ENCODE peak calls at places on chromosome 13, in ten cellular contexts. One of them, this sample, is unnamed.

GRCh38 chr13:67048084-67048792 is 181.9 kb downstream of the PCDH9 start:
- DNase-seq in GOT3: no peak
- DNase-seq in omental fat pad: no peak
- DNase-seq in endodermal cell: no peak
- DNase-seq in mucosa of gallbladder: no peak
- DNase-seq in caudate nucleus: no peak
- DNase-seq in CD8-positive, alpha-beta memory T cell: no peak
- DNase-seq in stimulated activated CD4-positive, alpha-beta T cell treated with anti-CD3 and anti-CD28 coated beads, Interleukin-1b, Interleukin-23, amount 100 ng/mL, for 1 hour: no peak
- DNase-seq in adrenal gland: no peak
- DNase-seq in GM10248: peak
- DNase-seq in this sample: peak

GRCh38 chr13:69690999-69691398 is 416.6 kb upstream of the ATXN8OS start:
- DNase-seq in CD8-positive, alpha-beta memory T cell: no peak
- DNase-seq in caudate nucleus: no peak
- DNase-seq in endodermal cell: no peak
- DNase-seq in adrenal gland: no peak
- DNase-seq in omental fat pad: no peak
- DNase-seq in stimulated activated CD4-positive, alpha-beta T cell treated with anti-CD3 and anti-CD28 coated beads, Interleukin-1b, Interleukin-23, amount 100 ng/mL, for 1 hour: no peak
- DNase-seq in mucosa of gallbladder: no peak
- DNase-seq in GM10248: no peak
- DNase-seq in GOT3: no peak
- DNase-seq in this sample: no peak

GRCh38 chr13:28059214-28059613 is 41.2 kb downstream of the FLT3 start:
- DNase-seq in caudate nucleus: no peak
- DNase-seq in adrenal gland: peak
- DNase-seq in endodermal cell: peak
- DNase-seq in GOT3: no peak
- DNase-seq in GM10248: peak
- DNase-seq in CD8-positive, alpha-beta memory T cell: peak
- DNase-seq in omental fat pad: no peak
- DNase-seq in stimulated activated CD4-positive, alpha-beta T cell treated with anti-CD3 and anti-CD28 coated beads, Interleukin-1b, Interleukin-23, amount 100 ng/mL, for 1 hour: peak
- DNase-seq in mucosa of gallbladder: peak
- DNase-seq in this sample: no peak

GRCh38 chr13:52128714-52129700 is at the start of gene NEK5:
- DNase-seq in stimulated activated CD4-positive, alpha-beta T cell treated with anti-CD3 and anti-CD28 coated beads, Interleukin-1b, Interleukin-23, amount 100 ng/mL, for 1 hour: no peak
- DNase-seq in adrenal gland: peak
- DNase-seq in caudate nucleus: peak
- DNase-seq in endodermal cell: peak
- DNase-seq in GM10248: peak
- DNase-seq in GOT3: no peak
- DNase-seq in CD8-positive, alpha-beta memory T cell: peak
- DNase-seq in omental fat pad: peak
- DNase-seq in mucosa of gallbladder: peak
- DNase-seq in this sample: no peak

GRCh38 chr13:71618154-71618553 is 248.8 kb downstream of the DACH1 start:
- DNase-seq in GM10248: no peak
- DNase-seq in endodermal cell: no peak
- DNase-seq in omental fat pad: no peak
- DNase-seq in GOT3: no peak
- DNase-seq in mucosa of gallbladder: no peak
- DNase-seq in caudate nucleus: no peak
- DNase-seq in stimulated activated CD4-positive, alpha-beta T cell treated with anti-CD3 and anti-CD28 coated beads, Interleukin-1b, Interleukin-23, amount 100 ng/mL, for 1 hour: no peak
- DNase-seq in adrenal gland: no peak
- DNase-seq in CD8-positive, alpha-beta memory T cell: no peak
- DNase-seq in this sample: no peak

GRCh38 chr13:110236831-110237261 is 70.1 kb downstream of the COL4A1 start:
- DNase-seq in stimulated activated CD4-positive, alpha-beta T cell treated with anti-CD3 and anti-CD28 coated beads, Interleukin-1b, Interleukin-23, amount 100 ng/mL, for 1 hour: no peak
- DNase-seq in endodermal cell: no peak
- DNase-seq in GM10248: no peak
- DNase-seq in GOT3: no peak
- DNase-seq in mucosa of gallbladder: peak
- DNase-seq in omental fat pad: no peak
- DNase-seq in adrenal gland: peak
- DNase-seq in CD8-positive, alpha-beta memory T cell: no peak
- DNase-seq in caudate nucleus: no peak
- DNase-seq in this sample: no peak

GRCh38 chr13:111410232-111411021 is 90.0 kb downstream of the TEX29 start:
- DNase-seq in GM10248: no peak
- DNase-seq in stimulated activated CD4-positive, alpha-beta T cell treated with anti-CD3 and anti-CD28 coated beads, Interleukin-1b, Interleukin-23, amount 100 ng/mL, for 1 hour: no peak
- DNase-seq in endodermal cell: no peak
- DNase-seq in caudate nucleus: no peak
- DNase-seq in GOT3: no peak
- DNase-seq in CD8-positive, alpha-beta memory T cell: no peak
- DNase-seq in omental fat pad: no peak
- DNase-seq in mucosa of gallbladder: no peak
- DNase-seq in adrenal gland: no peak
- DNase-seq in this sample: no peak

GRCh38 chr13:85693889-85694511 is 105.2 kb downstream of the SLITRK6 start:
- DNase-seq in caudate nucleus: no peak
- DNase-seq in stimulated activated CD4-positive, alpha-beta T cell treated with anti-CD3 and anti-CD28 coated beads, Interleukin-1b, Interleukin-23, amount 100 ng/mL, for 1 hour: no peak
- DNase-seq in omental fat pad: no peak
- DNase-seq in endodermal cell: peak
- DNase-seq in mucosa of gallbladder: no peak
- DNase-seq in adrenal gland: no peak
- DNase-seq in CD8-positive, alpha-beta memory T cell: no peak
- DNase-seq in GM10248: no peak
- DNase-seq in GOT3: no peak
- DNase-seq in this sample: no peak

GRCh38 chr13:24858953-24859352 is 95.0 kb downstream of the RNF17 start:
- DNase-seq in CD8-positive, alpha-beta memory T cell: no peak
- DNase-seq in caudate nucleus: no peak
- DNase-seq in mucosa of gallbladder: no peak
- DNase-seq in endodermal cell: no peak
- DNase-seq in GOT3: no peak
- DNase-seq in adrenal gland: no peak
- DNase-seq in GM10248: no peak
- DNase-seq in stimulated activated CD4-positive, alpha-beta T cell treated with anti-CD3 and anti-CD28 coated beads, Interleukin-1b, Interleukin-23, amount 100 ng/mL, for 1 hour: no peak
- DNase-seq in omental fat pad: no peak
- DNase-seq in this sample: no peak

GRCh38 chr13:27638521-27638920 is 16.8 kb downstream of the POLR1D start:
- DNase-seq in mucosa of gallbladder: no peak
- DNase-seq in CD8-positive, alpha-beta memory T cell: no peak
- DNase-seq in caudate nucleus: no peak
- DNase-seq in endodermal cell: no peak
- DNase-seq in stimulated activated CD4-positive, alpha-beta T cell treated with anti-CD3 and anti-CD28 coated beads, Interleukin-1b, Interleukin-23, amount 100 ng/mL, for 1 hour: no peak
- DNase-seq in adrenal gland: peak
- DNase-seq in GM10248: no peak
- DNase-seq in omental fat pad: no peak
- DNase-seq in GOT3: no peak
- DNase-seq in this sample: no peak

GRCh38 chr13:24221007-24221406 is 60.5 kb downstream of the SPATA13 start:
- DNase-seq in caudate nucleus: no peak
- DNase-seq in endodermal cell: no peak
- DNase-seq in stimulated activated CD4-positive, alpha-beta T cell treated with anti-CD3 and anti-CD28 coated beads, Interleukin-1b, Interleukin-23, amount 100 ng/mL, for 1 hour: no peak
- DNase-seq in mucosa of gallbladder: no peak
- DNase-seq in CD8-positive, alpha-beta memory T cell: no peak
- DNase-seq in omental fat pad: no peak
- DNase-seq in GOT3: no peak
- DNase-seq in adrenal gland: no peak
- DNase-seq in GM10248: no peak
- DNase-seq in this sample: no peak

GRCh38 chr13:46232281-46232680 is 20.6 kb downstream of the LRRC63 start:
- DNase-seq in GM10248: no peak
- DNase-seq in mucosa of gallbladder: no peak
- DNase-seq in omental fat pad: no peak
- DNase-seq in GOT3: no peak
- DNase-seq in caudate nucleus: no peak
- DNase-seq in stimulated activated CD4-positive, alpha-beta T cell treated with anti-CD3 and anti-CD28 coated beads, Interleukin-1b, Interleukin-23, amount 100 ng/mL, for 1 hour: no peak
- DNase-seq in CD8-positive, alpha-beta memory T cell: no peak
- DNase-seq in adrenal gland: no peak
- DNase-seq in endodermal cell: no peak
- DNase-seq in this sample: no peak

GRCh38 chr13:73417012-73417615 is 358.3 kb downstream of the KLF5 start:
- DNase-seq in stimulated activated CD4-positive, alpha-beta T cell treated with anti-CD3 and anti-CD28 coated beads, Interleukin-1b, Interleukin-23, amount 100 ng/mL, for 1 hour: no peak
- DNase-seq in CD8-positive, alpha-beta memory T cell: no peak
- DNase-seq in mucosa of gallbladder: no peak
- DNase-seq in endodermal cell: no peak
- DNase-seq in caudate nucleus: no peak
- DNase-seq in GM10248: peak
- DNase-seq in GOT3: no peak
- DNase-seq in adrenal gland: no peak
- DNase-seq in omental fat pad: no peak
- DNase-seq in this sample: no peak

GRCh38 chr13:23740002-23740401 is 149.2 kb downstream of the MIPEP start:
- DNase-seq in endodermal cell: no peak
- DNase-seq in CD8-positive, alpha-beta memory T cell: no peak
- DNase-seq in GM10248: no peak
- DNase-seq in adrenal gland: no peak
- DNase-seq in GOT3: no peak
- DNase-seq in caudate nucleus: no peak
- DNase-seq in omental fat pad: no peak
- DNase-seq in stimulated activated CD4-positive, alpha-beta T cell treated with anti-CD3 and anti-CD28 coated beads, Interleukin-1b, Interleukin-23, amount 100 ng/mL, for 1 hour: no peak
- DNase-seq in mucosa of gallbladder: no peak
- DNase-seq in this sample: no peak

GRCh38 chr13:112940236-112940635 is 28.8 kb upstream of the MCF2L start:
- DNase-seq in CD8-positive, alpha-beta memory T cell: no peak
- DNase-seq in mucosa of gallbladder: no peak
- DNase-seq in adrenal gland: peak
- DNase-seq in endodermal cell: no peak
- DNase-seq in caudate nucleus: peak
- DNase-seq in omental fat pad: no peak
- DNase-seq in GM10248: no peak
- DNase-seq in stimulated activated CD4-positive, alpha-beta T cell treated with anti-CD3 and anti-CD28 coated beads, Interleukin-1b, Interleukin-23, amount 100 ng/mL, for 1 hour: no peak
- DNase-seq in GOT3: no peak
- DNase-seq in this sample: no peak

GRCh38 chr13:42333613-42334328 is 61.8 kb downstream of the AKAP11 start:
- DNase-seq in stimulated activated CD4-positive, alpha-beta T cell treated with anti-CD3 and anti-CD28 coated beads, Interleukin-1b, Interleukin-23, amount 100 ng/mL, for 1 hour: no peak
- DNase-seq in caudate nucleus: no peak
- DNase-seq in CD8-positive, alpha-beta memory T cell: no peak
- DNase-seq in adrenal gland: no peak
- DNase-seq in mucosa of gallbladder: no peak
- DNase-seq in GM10248: peak
- DNase-seq in endodermal cell: peak
- DNase-seq in GOT3: no peak
- DNase-seq in omental fat pad: no peak
- DNase-seq in this sample: peak

GRCh38 chr13:26976336-26976735 is 195.3 kb downstream of the USP12 start:
- DNase-seq in CD8-positive, alpha-beta memory T cell: no peak
- DNase-seq in omental fat pad: no peak
- DNase-seq in adrenal gland: no peak
- DNase-seq in stimulated activated CD4-positive, alpha-beta T cell treated with anti-CD3 and anti-CD28 coated beads, Interleukin-1b, Interleukin-23, amount 100 ng/mL, for 1 hour: no peak
- DNase-seq in GM10248: no peak
- DNase-seq in caudate nucleus: no peak
- DNase-seq in mucosa of gallbladder: no peak
- DNase-seq in GOT3: no peak
- DNase-seq in endodermal cell: no peak
- DNase-seq in this sample: no peak

GRCh38 chr13:24251525-24251924 is 57.9 kb upstream of the C1QTNF9 start:
- DNase-seq in omental fat pad: no peak
- DNase-seq in caudate nucleus: no peak
- DNase-seq in stimulated activated CD4-positive, alpha-beta T cell treated with anti-CD3 and anti-CD28 coated beads, Interleukin-1b, Interleukin-23, amount 100 ng/mL, for 1 hour: peak
- DNase-seq in CD8-positive, alpha-beta memory T cell: peak
- DNase-seq in adrenal gland: no peak
- DNase-seq in endodermal cell: no peak
- DNase-seq in GM10248: no peak
- DNase-seq in GOT3: no peak
- DNase-seq in mucosa of gallbladder: no peak
- DNase-seq in this sample: no peak

GRCh38 chr13:58994778-58995177 is 1169.0 kb downstream of the DIAPH3 start:
- DNase-seq in endodermal cell: no peak
- DNase-seq in CD8-positive, alpha-beta memory T cell: no peak
- DNase-seq in mucosa of gallbladder: no peak
- DNase-seq in GM10248: no peak
- DNase-seq in omental fat pad: no peak
- DNase-seq in adrenal gland: no peak
- DNase-seq in caudate nucleus: no peak
- DNase-seq in GOT3: no peak
- DNase-seq in stimulated activated CD4-positive, alpha-beta T cell treated with anti-CD3 and anti-CD28 coated beads, Interleukin-1b, Interleukin-23, amount 100 ng/mL, for 1 hour: no peak
- DNase-seq in this sample: no peak

GRCh38 chr13:110119943-110120905 is 186.7 kb downstream of the COL4A1 start:
- DNase-seq in GM10248: no peak
- DNase-seq in caudate nucleus: no peak
- DNase-seq in adrenal gland: no peak
- DNase-seq in mucosa of gallbladder: no peak
- DNase-seq in stimulated activated CD4-positive, alpha-beta T cell treated with anti-CD3 and anti-CD28 coated beads, Interleukin-1b, Interleukin-23, amount 100 ng/mL, for 1 hour: no peak
- DNase-seq in CD8-positive, alpha-beta memory T cell: no peak
- DNase-seq in omental fat pad: no peak
- DNase-seq in endodermal cell: no peak
- DNase-seq in GOT3: no peak
- DNase-seq in this sample: no peak

GRCh38 chr13:20191902-20192469 is 752 bp downstream of the GJB2 start:
- DNase-seq in caudate nucleus: no peak
- DNase-seq in mucosa of gallbladder: peak
- DNase-seq in CD8-positive, alpha-beta memory T cell: no peak
- DNase-seq in GOT3: no peak
- DNase-seq in endodermal cell: peak
- DNase-seq in stimulated activated CD4-positive, alpha-beta T cell treated with anti-CD3 and anti-CD28 coated beads, Interleukin-1b, Interleukin-23, amount 100 ng/mL, for 1 hour: no peak
- DNase-seq in omental fat pad: no peak
- DNase-seq in adrenal gland: no peak
- DNase-seq in GM10248: peak
- DNase-seq in this sample: no peak

GRCh38 chr13:98879965-98880364 is 97.9 kb downstream of the DOCK9 start:
- DNase-seq in GOT3: no peak
- DNase-seq in adrenal gland: no peak
- DNase-seq in CD8-positive, alpha-beta memory T cell: no peak
- DNase-seq in endodermal cell: no peak
- DNase-seq in omental fat pad: no peak
- DNase-seq in caudate nucleus: no peak
- DNase-seq in stimulated activated CD4-positive, alpha-beta T cell treated with anti-CD3 and anti-CD28 coated beads, Interleukin-1b, Interleukin-23, amount 100 ng/mL, for 1 hour: no peak
- DNase-seq in GM10248: no peak
- DNase-seq in mucosa of gallbladder: no peak
- DNase-seq in this sample: no peak

GRCh38 chr13:29591310-29591709 is 4.2 kb downstream of the SLC7A1 start:
- DNase-seq in GOT3: no peak
- DNase-seq in stimulated activated CD4-positive, alpha-beta T cell treated with anti-CD3 and anti-CD28 coated beads, Interleukin-1b, Interleukin-23, amount 100 ng/mL, for 1 hour: no peak
- DNase-seq in endodermal cell: no peak
- DNase-seq in CD8-positive, alpha-beta memory T cell: no peak
- DNase-seq in GM10248: no peak
- DNase-seq in adrenal gland: no peak
- DNase-seq in mucosa of gallbladder: no peak
- DNase-seq in omental fat pad: no peak
- DNase-seq in caudate nucleus: no peak
- DNase-seq in this sample: no peak

GRCh38 chr13:111251646-111252448 is 68.6 kb upstream of the TEX29 start:
- DNase-seq in adrenal gland: no peak
- DNase-seq in CD8-positive, alpha-beta memory T cell: no peak
- DNase-seq in caudate nucleus: no peak
- DNase-seq in mucosa of gallbladder: no peak
- DNase-seq in GM10248: no peak
- DNase-seq in endodermal cell: no peak
- DNase-seq in stimulated activated CD4-positive, alpha-beta T cell treated with anti-CD3 and anti-CD28 coated beads, Interleukin-1b, Interleukin-23, amount 100 ng/mL, for 1 hour: no peak
- DNase-seq in GOT3: no peak
- DNase-seq in omental fat pad: no peak
- DNase-seq in this sample: no peak

GRCh38 chr13:23347601-23348000 is 85.9 kb downstream of the SACS start:
- DNase-seq in CD8-positive, alpha-beta memory T cell: no peak
- DNase-seq in mucosa of gallbladder: no peak
- DNase-seq in endodermal cell: no peak
- DNase-seq in stimulated activated CD4-positive, alpha-beta T cell treated with anti-CD3 and anti-CD28 coated beads, Interleukin-1b, Interleukin-23, amount 100 ng/mL, for 1 hour: no peak
- DNase-seq in GM10248: no peak
- DNase-seq in caudate nucleus: no peak
- DNase-seq in adrenal gland: no peak
- DNase-seq in omental fat pad: no peak
- DNase-seq in GOT3: no peak
- DNase-seq in this sample: no peak

GRCh38 chr13:77853701-77854100 is 64.9 kb downstream of the EDNRB start:
- DNase-seq in endodermal cell: peak
- DNase-seq in omental fat pad: no peak
- DNase-seq in adrenal gland: no peak
- DNase-seq in caudate nucleus: no peak
- DNase-seq in stimulated activated CD4-positive, alpha-beta T cell treated with anti-CD3 and anti-CD28 coated beads, Interleukin-1b, Interleukin-23, amount 100 ng/mL, for 1 hour: no peak
- DNase-seq in CD8-positive, alpha-beta memory T cell: no peak
- DNase-seq in GM10248: no peak
- DNase-seq in mucosa of gallbladder: no peak
- DNase-seq in GOT3: no peak
- DNase-seq in this sample: no peak

GRCh38 chr13:64709079-64709478 is 2521.1 kb downstream of the PCDH9 start:
- DNase-seq in stimulated activated CD4-positive, alpha-beta T cell treated with anti-CD3 and anti-CD28 coated beads, Interleukin-1b, Interleukin-23, amount 100 ng/mL, for 1 hour: no peak
- DNase-seq in GM10248: no peak
- DNase-seq in adrenal gland: no peak
- DNase-seq in mucosa of gallbladder: no peak
- DNase-seq in endodermal cell: no peak
- DNase-seq in omental fat pad: no peak
- DNase-seq in GOT3: no peak
- DNase-seq in caudate nucleus: no peak
- DNase-seq in CD8-positive, alpha-beta memory T cell: no peak
- DNase-seq in this sample: no peak

This sample was measured in non-pigmented ciliary epithelial cell.